ENCODE peak calls at places on chromosomes 2 and 18, in six cellular contexts. R is PC-3, G is MM.1S, D is HCT116, A is hepatocyte, I is SK-N-SH. O is an unnamed sample. For H3K9me2 and H3K4me1, the result is how much of the 10 kb centered on the place peaks cover.

GRCh38 chr2:109591236-109591635 is 22.5 kb downstream of the SEPTIN10 start:
- DNase-seq in R (no peak), G (no peak), D (no peak), A (no peak), I (no peak), O (no peak)

GRCh38 chr2:25821225-25822056 is 56.8 kb downstream of the ASXL2 start:
- DNase-seq in R (peak), G (no peak), D (no peak), A (no peak), I (no peak), O (no peak)

GRCh38 chr2:122414911-122415310 is 659.5 kb downstream of the TSN start:
- DNase-seq in R (peak), G (no peak), D (no peak), A (peak), I (no peak), O (no peak)

GRCh38 chr18:51527826-51528225 is 330.3 kb upstream of the MEX3C start:
- DNase-seq in R (no peak), G (no peak), D (no peak), A (no peak), I (no peak), O (no peak)

GRCh38 chr2:240933966-240934700 is 28.0 kb downstream of the CROCC2 start:
- DNase-seq in R (no peak), G (no peak), D (no peak), A (no peak), I (peak), O (no peak)

GRCh38 chr2:47190188-47190818 is 35.2 kb upstream of the STPG4 start:
- DNase-seq in R (peak), G (no peak), D (no peak), A (no peak), I (no peak), O (no peak)

GRCh38 chr2:40434638-40435296 is 17.1 kb downstream of the SLC8A1 start:
- DNase-seq in R (peak), G (no peak), D (peak), A (no peak), I (no peak), O (no peak)

GRCh38 chr2:84906108-84906899 is 848 bp downstream of the TMSB10 start:
- DNase-seq in R (no peak), G (peak), D (no peak), A (peak), I (peak), O (no peak)

GRCh38 chr18:79496237-79496977 is 100.7 kb downstream of the NFATC1 start:
- DNase-seq in R (no peak), G (no peak), D (no peak), A (no peak), I (no peak), O (no peak)

GRCh38 chr2:117987121-117987520 is 26.7 kb downstream of the CCDC93 start:
- DNase-seq in R (no peak), G (no peak), D (no peak), A (no peak), I (no peak), O (no peak)

GRCh38 chr2:100213595-100213994 is 71.2 kb upstream of the AFF3 start:
- DNase-seq in R (no peak), G (no peak), D (no peak), A (no peak), I (no peak), O (no peak)

GRCh38 chr2:220341014-220341413 is 713.6 kb downstream of the SLC4A3 start:
- DNase-seq in R (no peak), G (no peak), D (no peak), A (no peak), I (no peak), O (no peak)

GRCh38 chr18:2306641-2307040 is 264.7 kb downstream of the METTL4 start:
- DNase-seq in R (no peak), G (no peak), D (no peak), A (no peak), I (no peak), O (no peak)

GRCh38 chr18:57819671-57820460 is 16.8 kb upstream of the ATP8B1 start:
- DNase-seq in R (peak), G (no peak), D (peak), A (peak), I (peak), O (no peak)

GRCh38 chr2:72129676-72130340 is 17.9 kb downstream of the CYP26B1 start:
- DNase-seq in R (no peak), G (no peak), D (no peak), A (no peak), I (peak), O (no peak)

GRCh38 chr2:2812117-2812516 is 481.0 kb upstream of the MYT1L start:
- DNase-seq in R (no peak), G (no peak), D (no peak), A (no peak), I (no peak), O (no peak)

GRCh38 chr2:214465386-214466146 is 54.7 kb downstream of the VWC2L start:
- DNase-seq in R (peak), G (no peak), D (no peak), A (peak), I (no peak), O (no peak)

GRCh38 chr18:79928563-79928960 is 22.9 kb downstream of the SLC66A2 start:
- DNase-seq in R (no peak), G (no peak), D (no peak), A (no peak), I (no peak), O (no peak)

GRCh38 chr2:128638311-128638710 is 319.6 kb upstream of the HS6ST1 start:
- DNase-seq in R (no peak), G (no peak), D (no peak), A (no peak), I (no peak), O (no peak)
- H3K9me2 ChIP-seq in R (under half), G (under half), D (under half), A (under half), I (under half), O (under half)

DNA sequence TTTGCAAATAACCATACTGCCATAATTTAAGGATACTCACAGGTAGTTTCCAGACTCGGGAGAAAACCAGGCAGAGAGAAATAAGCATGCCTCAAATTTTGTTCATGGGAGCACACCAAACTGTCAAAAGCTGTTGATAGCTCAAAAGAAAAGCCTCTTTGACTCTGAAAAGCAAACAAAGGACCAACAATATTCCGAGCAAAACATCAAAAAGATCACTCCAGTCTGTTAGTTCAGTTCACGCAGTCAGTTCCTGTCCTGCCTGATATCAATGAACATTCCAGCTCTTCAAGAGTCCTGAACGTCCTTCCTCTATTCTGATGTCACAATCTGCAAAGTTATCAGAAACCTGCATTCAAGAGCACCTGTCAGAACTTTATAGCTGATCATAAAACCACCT is 78.7 kb downstream of the RRM2 start:
- DNase-seq in R (no peak), G (no peak), D (no peak), A (no peak), I (no peak), O (no peak)
- H2AFZ ChIP-seq in R (no peak), G (no peak), D (no peak), A (no peak), I (no peak), O (no peak)

GRCh38 chr2:120272763-120273481 is 20.3 kb downstream of the RALB start:
- DNase-seq in R (no peak), G (no peak), D (no peak), A (no peak), I (no peak), O (no peak)
- H3K4me1 ChIP-seq in R (under half), G (under half), D (under half), A (under half), I (under half), O (under half)

GRCh38 chr2:7987992-7988391 is 693.9 kb upstream of the ID2 start:
- DNase-seq in R (no peak), G (no peak), D (no peak), A (no peak), I (no peak), O (no peak)

GRCh38 chr2:7994397-7994951 is 687.4 kb upstream of the ID2 start:
- DNase-seq in R (no peak), G (no peak), D (no peak), A (no peak), I (peak), O (no peak)

GRCh38 chr2:7992612-7993596 is 689.0 kb upstream of the ID2 start:
- DNase-seq in R (peak), G (no peak), D (no peak), A (no peak), I (peak), O (no peak)

GRCh38 chr2:7986431-7986830 is 695.4 kb upstream of the ID2 start:
- DNase-seq in R (no peak), G (no peak), D (no peak), A (no peak), I (no peak), O (no peak)

DNA sequence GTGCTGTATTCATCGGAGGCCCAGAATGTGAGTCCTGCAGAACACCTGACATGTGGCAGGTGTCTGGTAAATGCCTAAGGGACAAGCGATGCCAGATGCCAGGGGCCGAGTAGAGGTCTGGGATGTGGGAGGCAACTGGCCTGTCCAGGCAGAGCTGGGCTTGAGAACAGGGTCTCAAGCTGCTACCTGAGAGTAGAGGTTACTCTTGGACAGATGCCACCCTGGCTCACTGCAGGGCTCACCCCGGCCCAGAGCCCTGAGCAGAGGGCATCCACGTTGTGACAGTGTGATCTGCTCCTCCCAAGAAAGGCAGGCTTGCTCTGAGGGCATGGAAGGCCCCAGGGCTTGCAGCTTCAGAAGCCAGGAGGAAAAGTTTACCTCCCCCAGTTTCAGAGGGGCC is 692.0 kb upstream of the ID2 start:
- DNase-seq in R (no peak), G (no peak), D (no peak), A (no peak), I (no peak), O (no peak)
- H3K9me2 ChIP-seq in R (under half), G (under half), D (under half), A (under half), I (under half), O (under half)

GRCh38 chr2:30106543-30106942 is 40.3 kb upstream of the YPEL5 start:
- DNase-seq in R (no peak), G (no peak), D (no peak), A (no peak), I (no peak), O (no peak)
- H2AFZ ChIP-seq in R (no peak), G (no peak), D (no peak), A (no peak), I (no peak), O (no peak)

DNA sequence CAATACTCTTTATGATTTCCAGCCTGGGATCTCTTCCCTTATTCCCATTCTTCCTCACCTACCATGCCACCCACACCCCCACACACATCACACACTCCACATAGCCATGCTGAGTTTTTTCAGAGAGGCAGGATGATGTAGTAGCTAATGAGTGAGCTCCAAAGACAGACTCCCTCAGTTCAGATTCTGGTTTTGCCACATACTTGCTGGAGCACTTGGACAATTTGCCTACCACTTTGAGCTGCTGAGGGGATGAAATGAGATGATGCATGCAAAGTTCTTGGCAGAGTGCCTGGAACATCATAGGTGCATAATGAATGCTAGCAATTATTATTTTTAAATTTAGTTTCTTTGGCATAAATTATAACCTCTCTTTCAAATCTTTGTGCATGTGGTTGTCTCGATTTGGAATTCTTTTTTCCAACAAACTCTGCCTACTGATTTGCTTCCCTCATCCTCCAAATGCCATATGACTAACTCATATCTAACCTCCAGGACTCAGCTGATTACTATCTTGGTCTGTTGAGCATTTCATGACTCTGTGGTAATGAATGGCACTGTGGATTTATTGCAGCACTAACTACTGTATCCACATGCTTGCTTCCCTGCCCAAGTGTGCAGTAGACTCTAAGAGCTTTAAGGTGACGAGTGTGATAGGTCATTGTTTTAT is 99.2 kb downstream of the TACR1 start:
- DNase-seq in R (peak), G (no peak), D (no peak), A (peak), I (peak), O (no peak)
- H3K4me1 ChIP-seq in R (under half), G (under half), D (under half), A (under half), I (under half), O (under half)

GRCh38 chr2:7983912-7984311 is 697.9 kb upstream of the ID2 start:
- DNase-seq in R (no peak), G (no peak), D (no peak), A (no peak), I (no peak), O (no peak)

GRCh38 chr2:7984693-7985353 is 697.0 kb upstream of the ID2 start:
- DNase-seq in R (no peak), G (no peak), D (no peak), A (no peak), I (no peak), O (no peak)

GRCh38 chr2:7983451-7983850 is 698.4 kb upstream of the ID2 start:
- DNase-seq in R (no peak), G (no peak), D (no peak), A (no peak), I (no peak), O (no peak)

DNA sequence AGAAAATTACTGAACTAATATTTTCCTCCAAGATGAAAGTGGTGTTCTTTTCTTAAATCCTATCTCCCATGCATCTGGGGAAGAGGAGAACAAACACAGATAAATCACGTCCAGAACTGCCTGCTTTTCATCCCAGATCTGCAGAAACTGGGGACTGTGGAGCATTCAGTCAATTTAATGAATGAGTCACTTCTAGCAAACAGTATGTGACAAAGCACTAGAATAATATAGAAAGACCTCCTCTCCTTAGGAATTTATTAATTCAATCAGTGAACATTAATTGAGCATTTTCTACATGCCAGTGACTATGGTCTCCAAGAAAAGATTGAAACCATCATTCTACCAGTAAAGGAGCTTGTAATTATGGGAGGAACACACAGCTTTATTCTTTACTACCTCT is 693.4 kb upstream of the ID2 start:
- DNase-seq in R (peak), G (no peak), D (no peak), A (no peak), I (no peak), O (no peak)
- H3K9me2 ChIP-seq in R (under half), G (under half), D (under half), A (under half), I (under half), O (under half)

DNA sequence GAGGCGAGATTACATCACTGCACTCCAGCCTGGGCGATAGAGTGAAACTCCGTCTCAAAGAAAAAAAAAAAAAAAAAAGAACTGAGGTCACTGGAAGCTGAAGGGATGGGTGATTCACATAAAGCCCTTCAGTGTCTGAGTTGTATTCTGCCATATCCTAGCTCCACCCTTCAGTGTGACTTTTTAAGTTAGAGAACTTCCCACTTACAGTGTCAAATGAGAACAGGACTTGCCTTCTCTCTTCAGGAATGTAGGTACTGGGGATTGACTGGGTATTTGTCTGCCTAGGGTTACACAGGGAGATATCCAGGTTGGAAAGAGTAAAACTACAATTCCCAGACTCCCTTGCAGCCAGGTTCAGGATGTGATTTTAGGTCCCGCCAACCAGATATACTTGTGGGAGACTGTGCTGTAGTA is 37.9 kb downstream of the EHD3 start:
- DNase-seq in R (no peak), G (no peak), D (no peak), A (no peak), I (no peak), O (no peak)
- H2AFZ ChIP-seq in R (no peak), G (no peak), D (no peak), A (no peak), I (no peak), O (no peak)

GRCh38 chr18:48939368-48940097 is 11.2 kb downstream of the SMAD7 start:
- DNase-seq in R (no peak), G (no peak), D (no peak), A (no peak), I (no peak), O (no peak)
- H3K4me1 ChIP-seq in R (under half), G (half or more), D (half or more), A (half or more), I (half or more), O (under half)

GRCh38 chr2:128638741-128639477 is 320.2 kb upstream of the HS6ST1 start:
- DNase-seq in R (no peak), G (no peak), D (no peak), A (no peak), I (peak), O (no peak)
- H3K9me2 ChIP-seq in R (under half), G (under half), D (under half), A (under half), I (under half), O (under half)